ENCODE peak calls at places on chromosomes 1 and 21, in ten cellular contexts. C is GM04503; M is GDM1; L is HT1080; Y is stimulated activated CD8-positive, alpha-beta memory T cell treated with anti-CD3 and anti-CD28 coated beads, Interleukin-15, amount 100 ng/mL, for 1 hour; I is AG08395; Z is HCEC 1CT; U is lung microvascular endothelial cell; V is breast epithelium; G is DMS153. D is an unnamed sample.

GRCh38 chr1:180230791-180231505 is 884 bp downstream of the LHX4 start:
- DNase-seq in C (no peak), M (no peak), L (peak; percentile 37), Y (no peak), I (peak; percentile 51), Z (peak; percentile 30), U (peak; percentile 36), V (no peak), G (no peak), D (no peak)

GRCh38 chr1:210633140-210633539 is 304.4 kb downstream of the HHAT start:
- DNase-seq in C (no peak), M (no peak), L (no peak), Y (no peak), I (no peak), Z (no peak), U (no peak), V (no peak), G (no peak), D (no peak)

GRCh38 chr1:66576645-66577044 is 42.7 kb downstream of the SGIP1 start:
- DNase-seq in C (no peak), M (no peak), L (peak; percentile 79), Y (no peak), I (no peak), Z (no peak), U (peak; percentile 47), V (no peak), G (peak; percentile 16), D (no peak)

GRCh38 chr1:116755681-116756080 is 1.5 kb downstream of the CD2 start:
- DNase-seq in C (no peak), M (no peak), L (no peak), Y (no peak), I (no peak), Z (no peak), U (no peak), V (no peak), G (no peak), D (no peak)

GRCh38 chr1:218349365-218350021 is 4.4 kb downstream of the TGFB2 start:
- DNase-seq in C (no peak), M (no peak), L (no peak), Y (no peak), I (no peak), Z (no peak), U (peak; percentile 32), V (no peak), G (no peak), D (no peak)

GRCh38 chr1:154956557-154956956 is 658 bp upstream of the PBXIP1 start:
- DNase-seq in C (no peak), M (no peak), L (no peak), Y (no peak), I (no peak), Z (no peak), U (peak; percentile 14), V (no peak), G (no peak), D (no peak)

GRCh38 chr1:162724583-162725120 is 65.8 kb upstream of the HSD17B7 start:
- DNase-seq in C (no peak), M (no peak), L (no peak), Y (no peak), I (no peak), Z (no peak), U (no peak), V (no peak), G (no peak), D (no peak)

GRCh38 chr1:9473032-9473792 is 66.1 kb upstream of the SLC25A33 start:
- DNase-seq in C (peak; percentile 77), M (no peak), L (peak; percentile 90), Y (no peak), I (peak; percentile 99), Z (peak; percentile 88), U (peak; percentile 81), V (peak; percentile 66), G (peak; percentile 72), D (no peak)

GRCh38 chr1:84247425-84248220 is 53.9 kb upstream of the SAMD13 start:
- DNase-seq in C (peak; percentile 24), M (no peak), L (peak; percentile 94), Y (no peak), I (no peak), Z (peak; percentile 79), U (peak; percentile 89), V (no peak), G (no peak), D (no peak)

GRCh38 chr1:27637052-27637451 is 2.1 kb upstream of the FGR start:
- DNase-seq in C (no peak), M (no peak), L (no peak), Y (no peak), I (no peak), Z (no peak), U (peak; percentile 51), V (no peak), G (no peak), D (no peak)

GRCh38 chr1:171427852-171428471 is 57.4 kb upstream of the PRRC2C start:
- DNase-seq in C (no peak), M (no peak), L (no peak), Y (no peak), I (no peak), Z (no peak), U (peak; percentile 36), V (no peak), G (no peak), D (no peak)

GRCh38 chr1:89525169-89525855 is 683 bp downstream of the LRRC8B start:
- DNase-seq in C (no peak), M (peak; percentile 36), L (no peak), Y (no peak), I (no peak), Z (no peak), U (peak; percentile 19), V (no peak), G (no peak), D (peak; percentile 58)

GRCh38 chr21:35019631-35020032 is 29.5 kb downstream of the RUNX1 start:
- DNase-seq in C (no peak), M (no peak), L (no peak), Y (no peak), I (no peak), Z (no peak), U (no peak), V (no peak), G (no peak), D (no peak)

GRCh38 chr1:10612446-10613160 is 137.9 kb downstream of the PEX14 start:
- DNase-seq in C (no peak), M (no peak), L (no peak), Y (no peak), I (no peak), Z (no peak), U (no peak), V (peak; percentile 20), G (no peak), D (no peak)

GRCh38 chr1:39434797-39435395 is 56.5 kb upstream of the BMP8A start:
- DNase-seq in C (no peak), M (no peak), L (no peak), Y (no peak), I (no peak), Z (no peak), U (peak; percentile 40), V (no peak), G (peak; percentile 30), D (no peak)

GRCh38 chr1:10143961-10144485 is 66.3 kb upstream of the KIF1B start:
- DNase-seq in C (no peak), M (no peak), L (no peak), Y (no peak), I (no peak), Z (no peak), U (no peak), V (no peak), G (no peak), D (no peak)

GRCh38 chr1:155241851-155242264 is 13.4 kb downstream of the ENTREP3 start:
- DNase-seq in C (no peak), M (no peak), L (no peak), Y (no peak), I (no peak), Z (no peak), U (no peak), V (no peak), G (no peak), D (no peak)

GRCh38 chr1:205141236-205142104 is 19.7 kb upstream of the RBBP5 start:
- DNase-seq in C (peak; percentile 34), M (peak; percentile 65), L (peak; percentile 78), Y (peak; percentile 53), I (peak; percentile 81), Z (peak; percentile 68), U (peak; percentile 89), V (peak; percentile 71), G (peak; percentile 78), D (peak; percentile 53)

GRCh38 chr1:102886638-102887037 is 221.7 kb downstream of the COL11A1 start:
- DNase-seq in C (no peak), M (no peak), L (no peak), Y (no peak), I (no peak), Z (no peak), U (no peak), V (no peak), G (no peak), D (no peak)

GRCh38 chr1:182297312-182297711 is 94.3 kb downstream of the GLUL start:
- DNase-seq in C (no peak), M (no peak), L (no peak), Y (no peak), I (no peak), Z (no peak), U (no peak), V (no peak), G (no peak), D (no peak)

GRCh38 chr1:205700865-205701401 is 20.6 kb upstream of the SLC45A3 start:
- DNase-seq in C (no peak), M (peak; percentile 53), L (peak; percentile 61), Y (no peak), I (no peak), Z (no peak), U (peak; percentile 75), V (no peak), G (no peak), D (no peak)

GRCh38 chr1:19483691-19484090 is 1.6 kb downstream of the CAPZB start:
- DNase-seq in C (no peak), M (no peak), L (no peak), Y (no peak), I (no peak), Z (no peak), U (no peak), V (no peak), G (no peak), D (no peak)

GRCh38 chr21:37101384-37101783 is 28.3 kb downstream of the TTC3 start:
- DNase-seq in C (no peak), M (no peak), L (peak; percentile 8), Y (no peak), I (no peak), Z (no peak), U (no peak), V (no peak), G (no peak), D (no peak)

GRCh38 chr1:147129116-147129873 is 43.0 kb downstream of the PRKAB2 start:
- DNase-seq in C (no peak), M (no peak), L (no peak), Y (no peak), I (no peak), Z (no peak), U (no peak), V (no peak), G (no peak), D (no peak)

GRCh38 chr1:243582321-243582720 is 267.7 kb downstream of the AKT3 start:
- DNase-seq in C (peak; percentile 59), M (no peak), L (peak; percentile 11), Y (no peak), I (no peak), Z (peak; percentile 58), U (peak; percentile 4), V (no peak), G (no peak), D (no peak)

GRCh38 chr1:29416825-29417557 is 180.7 kb downstream of the PTPRU start:
- DNase-seq in C (no peak), M (no peak), L (no peak), Y (no peak), I (peak; percentile 40), Z (no peak), U (peak; percentile 53), V (no peak), G (no peak), D (no peak)

GRCh38 chr1:234918216-234918841 is 210.3 kb downstream of the TOMM20 start:
- DNase-seq in C (no peak), M (no peak), L (no peak), Y (no peak), I (no peak), Z (no peak), U (peak; percentile 95), V (no peak), G (peak; percentile 10), D (peak; percentile 46)

GRCh38 chr1:179742717-179743678 is at the start of gene FAM163A:
- DNase-seq in C (no peak), M (no peak), L (no peak), Y (no peak), I (no peak), Z (no peak), U (peak; percentile 2), V (no peak), G (no peak), D (peak; percentile 60)

D was measured in pancreas.